ENCODE peak calls at places on chromosomes 16 and 17, in five cellular contexts. A is mesendoderm, S is IMR-90, Y is neuronal stem cell, Q is H1. V is an unnamed sample.

GRCh38 chr17:2745317-2746037 is 4.0 kb downstream of the CCDC92B start:
- DNase-seq in A (no peak), S (no peak), Y (no peak), Q (no peak), V (no peak)

GRCh38 chr16:85542548-85542927 is 70.6 kb upstream of the GSE1 start:
- DNase-seq in A (no peak), S (no peak), Y (no peak), Q (no peak), V (no peak)

GRCh38 chr17:47999612-48000011 is 28.7 kb downstream of the CDK5RAP3 start:
- DNase-seq in A (peak; percentile 49), S (peak; percentile 72), Y (no peak), Q (no peak), V (no peak)

GRCh38 chr17:35879748-35880654 is at the start of gene CCL5:
- DNase-seq in A (no peak), S (peak; percentile 13), Y (no peak), Q (no peak), V (no peak)

GRCh38 chr17:56593741-56594527 is 435 bp downstream of the NOG start:
- DNase-seq in A (no peak), S (peak; percentile 71), Y (no peak), Q (peak; percentile 82), V (peak; percentile 79)

GRCh38 chr17:18076941-18077340 is 10.8 kb upstream of the DRG2 start:
- DNase-seq in A (no peak), S (peak; percentile 19), Y (no peak), Q (no peak), V (no peak)

GRCh38 chr17:33381201-33381600 is 88.1 kb upstream of the ASIC2 start:
- DNase-seq in A (peak; percentile 70), S (no peak), Y (no peak), Q (no peak), V (peak; percentile 52)

GRCh38 chr17:41486809-41487530 is 2.7 kb downstream of the KRT36 start:
- DNase-seq in A (peak; percentile 72), S (no peak), Y (peak; percentile 11), Q (peak; percentile 97), V (peak; percentile 93)

GRCh38 chr17:17021194-17021863 is 20.9 kb upstream of the MPRIP start:
- DNase-seq in A (peak; percentile 84), S (no peak), Y (peak; percentile 65), Q (no peak), V (peak; percentile 32)

DNA sequence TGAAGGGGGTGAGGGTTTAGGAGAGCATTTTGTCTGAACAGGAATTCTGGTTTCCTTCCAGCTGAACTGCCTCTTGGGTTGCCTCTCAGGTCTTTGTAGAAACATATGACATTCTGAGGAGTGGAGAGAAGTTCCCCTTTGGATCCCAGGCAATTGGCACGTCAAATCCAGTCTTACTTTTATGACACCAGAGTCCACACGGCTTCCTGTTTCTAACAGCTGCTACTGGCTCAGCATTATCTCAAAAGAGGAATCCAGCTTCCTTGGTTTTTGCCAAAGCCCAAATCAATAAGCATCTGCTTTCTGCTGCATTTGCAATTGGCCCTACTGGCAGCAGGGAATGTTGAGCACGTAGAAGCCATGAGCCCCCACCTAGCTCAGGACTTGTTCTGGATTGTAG is 97.6 kb upstream of the FAM20A start:
- DNase-seq in A (no peak), S (no peak), Y (no peak), Q (no peak), V (no peak)
- H4K8ac ChIP-seq in A (no peak overlapping the region), S (peak overlapping the region; percentile 42), Y (no peak overlapping the region), Q (no peak overlapping the region), V (no peak overlapping the region)

GRCh38 chr16:22670044-22670536 is 143.9 kb upstream of the HS3ST2 start:
- DNase-seq in A (no peak), S (no peak), Y (no peak), Q (no peak), V (no peak)
- H4K8ac ChIP-seq in A (no peak overlapping the region), S (no peak overlapping the region), Y (peak overlapping the region; percentile 43), Q (no peak overlapping the region), V (peak overlapping the region; percentile 15)

DNA sequence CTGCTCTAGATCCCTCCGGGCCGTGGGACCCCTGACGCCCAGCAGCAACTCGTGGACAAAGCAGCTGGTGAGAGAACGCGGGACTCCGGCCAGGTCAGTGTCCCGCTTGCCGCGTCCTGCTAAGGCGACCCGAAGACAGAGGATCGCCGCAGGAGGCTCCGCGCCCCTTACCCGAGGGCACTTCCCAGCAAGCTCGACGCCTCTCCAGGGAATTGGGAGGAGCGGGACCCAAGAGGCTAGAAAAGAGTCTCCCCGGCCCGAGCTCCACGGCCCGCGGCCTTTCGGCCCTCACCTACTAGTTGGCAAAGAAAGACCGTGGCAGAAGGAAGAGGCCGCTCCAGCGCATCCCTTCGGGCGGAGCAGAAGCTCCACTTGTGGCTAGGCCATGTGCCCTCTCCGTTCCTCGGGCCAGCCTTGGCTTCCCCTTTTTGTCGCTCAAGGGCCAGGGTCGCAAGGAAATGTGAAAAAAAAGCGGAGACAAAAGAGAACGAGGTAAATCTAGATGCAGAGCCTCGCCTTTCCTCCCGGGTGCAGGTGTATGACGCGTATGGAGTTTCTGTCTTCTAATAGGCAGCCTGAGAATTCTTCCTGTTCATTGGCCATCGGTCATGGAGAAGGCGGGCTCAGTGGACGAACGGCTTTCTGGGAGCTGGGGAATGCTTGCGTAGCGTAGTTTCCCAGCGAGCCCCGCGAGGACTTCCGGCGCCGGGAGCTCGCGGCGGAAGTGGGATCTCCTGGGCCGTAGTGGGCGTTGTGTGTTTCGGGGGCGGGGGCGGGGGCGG is at the start of gene ZNF213:
- DNase-seq in A (peak; percentile 100), S (peak; percentile 97), Y (peak; percentile 97), Q (peak; percentile 88), V (peak; percentile 98)
- H4K8ac ChIP-seq in A (no peak within 1 kb of the TSS), S (peak within 1 kb of the TSS; percentile 93), Y (no peak within 1 kb of the TSS), Q (peak within 1 kb of the TSS; percentile 100), V (no peak within 1 kb of the TSS)

GRCh38 chr16:88703486-88704309 is 2.5 kb downstream of the RNF166 start:
- DNase-seq in A (no peak), S (no peak), Y (no peak), Q (no peak), V (no peak)

GRCh38 chr16:88702364-88703210 is 3.6 kb downstream of the RNF166 start:
- DNase-seq in A (no peak), S (no peak), Y (no peak), Q (no peak), V (no peak)

GRCh38 chr16:88700636-88701482 is 5.3 kb downstream of the RNF166 start:
- DNase-seq in A (no peak), S (peak; percentile 90), Y (no peak), Q (no peak), V (no peak)

GRCh38 chr16:88700322-88700635 is 5.9 kb downstream of the RNF166 start:
- DNase-seq in A (no peak), S (no peak), Y (no peak), Q (no peak), V (no peak)

DNA sequence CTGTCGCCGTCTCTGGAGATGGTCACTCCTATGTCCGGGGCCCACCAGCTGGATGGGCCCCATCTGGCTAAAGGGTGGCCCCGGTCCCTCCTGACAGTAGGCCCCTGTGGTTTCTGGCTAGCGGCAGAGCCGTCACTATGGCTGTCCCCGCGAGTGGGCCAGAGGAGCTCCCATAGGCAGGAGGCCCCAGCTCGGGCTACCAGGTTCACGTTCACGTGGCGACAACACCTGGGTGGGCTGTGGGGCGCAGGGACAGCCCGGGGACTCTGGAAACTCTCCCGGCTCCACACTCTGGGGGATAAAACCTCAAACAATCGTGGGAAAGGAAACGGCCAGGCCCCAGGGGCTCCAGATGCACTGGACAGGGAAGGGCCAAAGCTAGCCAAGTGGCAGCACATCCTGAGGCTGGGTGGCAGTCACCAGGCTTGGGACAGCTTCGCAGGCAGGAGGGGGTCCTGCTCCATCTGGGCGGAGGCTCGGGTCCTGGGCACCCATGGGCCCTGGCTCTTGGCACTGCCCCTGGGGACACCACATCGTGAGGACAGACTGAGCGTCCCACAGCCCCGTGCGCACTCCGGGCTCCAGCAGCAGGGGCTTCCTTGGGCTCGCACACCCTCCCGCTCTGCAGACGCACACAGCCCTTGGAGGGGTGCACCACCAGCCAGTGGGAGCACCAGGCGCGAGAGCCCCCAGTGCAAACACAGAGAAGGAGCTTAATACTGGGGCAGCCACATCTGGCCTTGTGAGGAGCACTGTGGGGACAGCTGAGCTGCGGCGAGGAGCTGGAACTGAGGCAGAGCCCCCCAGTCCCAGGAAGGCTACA is 4.5 kb downstream of the RNF166 start:
- DNase-seq in A (no peak), S (no peak), Y (no peak), Q (no peak), V (no peak)
- H4K8ac ChIP-seq in A (no peak overlapping the region), S (peak overlapping the region; percentile 67), Y (no peak overlapping the region), Q (no peak overlapping the region), V (no peak overlapping the region)

GRCh38 chr17:76567634-76568432 is 17.8 kb downstream of the ST6GALNAC2 start:
- DNase-seq in A (peak; percentile 44), S (no peak), Y (no peak), Q (no peak), V (peak; percentile 53)
- H4K8ac ChIP-seq in A (no peak overlapping the region), S (no peak overlapping the region), Y (no peak overlapping the region), Q (no peak overlapping the region), V (no peak overlapping the region)